ENCODE peak calls at places on chromosomes 7 and 10, in six cellular contexts. One of them, this sample, is unnamed.

GRCh38 chr10:75358835-75359421 is 42.6 kb downstream of the ZNF503 start:
- DNase-seq in epithelial cell of esophagus: peak
- DNase-seq in GM23338: no peak
- DNase-seq in bronchial epithelial cell: peak
- DNase-seq in body of pancreas: no peak
- DNase-seq in IMR-90: peak
- DNase-seq in this sample: peak

GRCh38 chr10:131154306-131155025 is 157.1 kb downstream of the TCERG1L start:
- DNase-seq in GM23338: no peak
- DNase-seq in bronchial epithelial cell: no peak
- DNase-seq in body of pancreas: no peak
- DNase-seq in IMR-90: no peak
- DNase-seq in epithelial cell of esophagus: no peak
- DNase-seq in this sample: no peak

GRCh38 chr7:156470399-156471320 is 169.9 kb upstream of the RNF32 start:
- DNase-seq in GM23338: peak
- DNase-seq in bronchial epithelial cell: no peak
- DNase-seq in epithelial cell of esophagus: no peak
- DNase-seq in IMR-90: no peak
- DNase-seq in body of pancreas: no peak
- DNase-seq in this sample: no peak

GRCh38 chr10:9302142-9302746 is 1247.8 kb downstream of the GATA3 start:
- DNase-seq in bronchial epithelial cell: peak
- DNase-seq in IMR-90: peak
- DNase-seq in body of pancreas: no peak
- DNase-seq in GM23338: peak
- DNase-seq in epithelial cell of esophagus: peak
- DNase-seq in this sample: peak

GRCh38 chr10:77223532-77224460 is 413.8 kb downstream of the KCNMA1 start:
- DNase-seq in bronchial epithelial cell: no peak
- DNase-seq in epithelial cell of esophagus: no peak
- DNase-seq in GM23338: no peak
- DNase-seq in IMR-90: no peak
- DNase-seq in body of pancreas: no peak
- DNase-seq in this sample: no peak

GRCh38 chr7:47371733-47372368 is 210.1 kb downstream of the TNS3 start:
- DNase-seq in GM23338: peak
- DNase-seq in bronchial epithelial cell: peak
- DNase-seq in body of pancreas: peak
- DNase-seq in IMR-90: peak
- DNase-seq in epithelial cell of esophagus: peak
- DNase-seq in this sample: no peak

GRCh38 chr10:110142965-110143364 is 64.4 kb upstream of the MXI1 start:
- DNase-seq in body of pancreas: peak
- DNase-seq in GM23338: no peak
- DNase-seq in epithelial cell of esophagus: no peak
- DNase-seq in IMR-90: no peak
- DNase-seq in bronchial epithelial cell: no peak
- DNase-seq in this sample: no peak

GRCh38 chr7:114922151-114922651 is 307 bp downstream of the MDFIC start:
- DNase-seq in bronchial epithelial cell: peak
- DNase-seq in epithelial cell of esophagus: peak
- DNase-seq in GM23338: peak
- DNase-seq in IMR-90: peak
- DNase-seq in body of pancreas: peak
- DNase-seq in this sample: no peak

GRCh38 chr10:60353519-60354258 is 36.0 kb downstream of the ANK3 start:
- DNase-seq in IMR-90: peak
- DNase-seq in GM23338: no peak
- DNase-seq in body of pancreas: no peak
- DNase-seq in epithelial cell of esophagus: no peak
- DNase-seq in bronchial epithelial cell: no peak
- DNase-seq in this sample: no peak

GRCh38 chr7:195830-196128 is 3.4 kb downstream of the FAM20C start:
- DNase-seq in bronchial epithelial cell: no peak
- DNase-seq in body of pancreas: no peak
- DNase-seq in IMR-90: no peak
- DNase-seq in GM23338: no peak
- DNase-seq in epithelial cell of esophagus: no peak
- DNase-seq in this sample: no peak

GRCh38 chr7:193538-194256 is 1.3 kb downstream of the FAM20C start:
- DNase-seq in bronchial epithelial cell: no peak
- DNase-seq in body of pancreas: no peak
- DNase-seq in epithelial cell of esophagus: peak
- DNase-seq in IMR-90: no peak
- DNase-seq in GM23338: peak
- DNase-seq in this sample: no peak

GRCh38 chr7:196283-196682 is 3.9 kb downstream of the FAM20C start:
- DNase-seq in epithelial cell of esophagus: no peak
- DNase-seq in GM23338: no peak
- DNase-seq in IMR-90: no peak
- DNase-seq in body of pancreas: no peak
- DNase-seq in bronchial epithelial cell: no peak
- DNase-seq in this sample: no peak

GRCh38 chr7:194257-194995 is 2.1 kb downstream of the FAM20C start:
- DNase-seq in epithelial cell of esophagus: peak
- DNase-seq in IMR-90: peak
- DNase-seq in body of pancreas: peak
- DNase-seq in GM23338: peak
- DNase-seq in bronchial epithelial cell: no peak
- DNase-seq in this sample: no peak

GRCh38 chr7:194996-195829 is 2.8 kb downstream of the FAM20C start:
- DNase-seq in body of pancreas: no peak
- DNase-seq in bronchial epithelial cell: no peak
- DNase-seq in GM23338: no peak
- DNase-seq in IMR-90: peak
- DNase-seq in epithelial cell of esophagus: no peak
- DNase-seq in this sample: no peak
- H3K4me3 ChIP-seq in body of pancreas: no peak
- H3K4me3 ChIP-seq in bronchial epithelial cell: no peak
- H3K4me3 ChIP-seq in GM23338: peak
- H3K4me3 ChIP-seq in IMR-90: peak
- H3K4me3 ChIP-seq in epithelial cell of esophagus: no peak
- H3K4me3 ChIP-seq in this sample: peak

GRCh38 chr7:602341-603141 is 82.9 kb upstream of the PDGFA start:
- DNase-seq in epithelial cell of esophagus: no peak
- DNase-seq in bronchial epithelial cell: no peak
- DNase-seq in IMR-90: no peak
- DNase-seq in body of pancreas: no peak
- DNase-seq in GM23338: peak
- DNase-seq in this sample: no peak
- H3K4me3 ChIP-seq in epithelial cell of esophagus: no peak
- H3K4me3 ChIP-seq in bronchial epithelial cell: no peak
- H3K4me3 ChIP-seq in IMR-90: no peak
- H3K4me3 ChIP-seq in body of pancreas: no peak
- H3K4me3 ChIP-seq in GM23338: no peak
- H3K4me3 ChIP-seq in this sample: no peak

DNA sequence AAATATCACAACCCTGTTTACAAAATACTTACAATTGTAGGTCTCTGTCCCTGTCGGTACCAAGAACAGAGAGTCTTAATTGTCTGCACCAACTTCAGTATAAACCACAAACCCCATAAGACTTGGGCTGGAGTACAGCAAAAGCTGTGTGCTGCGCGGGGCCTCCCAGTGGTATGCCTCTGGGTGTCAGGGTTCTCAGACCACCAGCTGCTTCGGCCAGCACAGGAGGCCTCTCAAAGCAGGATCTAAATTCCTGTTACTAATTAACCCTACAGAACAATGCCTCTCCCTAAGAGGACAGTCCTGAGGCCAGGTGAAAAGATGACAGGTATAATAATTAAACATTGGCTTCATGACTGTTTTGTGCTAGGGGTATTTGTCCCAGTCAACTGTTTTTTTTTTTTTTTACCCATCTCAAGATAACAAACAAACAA is 957 bp upstream of the SVIL start:
- DNase-seq in body of pancreas: no peak
- DNase-seq in bronchial epithelial cell: no peak
- DNase-seq in GM23338: peak
- DNase-seq in epithelial cell of esophagus: no peak
- DNase-seq in IMR-90: peak
- DNase-seq in this sample: no peak
- H3K4me3 ChIP-seq in body of pancreas: no peak
- H3K4me3 ChIP-seq in bronchial epithelial cell: no peak
- H3K4me3 ChIP-seq in GM23338: no peak
- H3K4me3 ChIP-seq in epithelial cell of esophagus: no peak
- H3K4me3 ChIP-seq in IMR-90: no peak
- H3K4me3 ChIP-seq in this sample: no peak

DNA sequence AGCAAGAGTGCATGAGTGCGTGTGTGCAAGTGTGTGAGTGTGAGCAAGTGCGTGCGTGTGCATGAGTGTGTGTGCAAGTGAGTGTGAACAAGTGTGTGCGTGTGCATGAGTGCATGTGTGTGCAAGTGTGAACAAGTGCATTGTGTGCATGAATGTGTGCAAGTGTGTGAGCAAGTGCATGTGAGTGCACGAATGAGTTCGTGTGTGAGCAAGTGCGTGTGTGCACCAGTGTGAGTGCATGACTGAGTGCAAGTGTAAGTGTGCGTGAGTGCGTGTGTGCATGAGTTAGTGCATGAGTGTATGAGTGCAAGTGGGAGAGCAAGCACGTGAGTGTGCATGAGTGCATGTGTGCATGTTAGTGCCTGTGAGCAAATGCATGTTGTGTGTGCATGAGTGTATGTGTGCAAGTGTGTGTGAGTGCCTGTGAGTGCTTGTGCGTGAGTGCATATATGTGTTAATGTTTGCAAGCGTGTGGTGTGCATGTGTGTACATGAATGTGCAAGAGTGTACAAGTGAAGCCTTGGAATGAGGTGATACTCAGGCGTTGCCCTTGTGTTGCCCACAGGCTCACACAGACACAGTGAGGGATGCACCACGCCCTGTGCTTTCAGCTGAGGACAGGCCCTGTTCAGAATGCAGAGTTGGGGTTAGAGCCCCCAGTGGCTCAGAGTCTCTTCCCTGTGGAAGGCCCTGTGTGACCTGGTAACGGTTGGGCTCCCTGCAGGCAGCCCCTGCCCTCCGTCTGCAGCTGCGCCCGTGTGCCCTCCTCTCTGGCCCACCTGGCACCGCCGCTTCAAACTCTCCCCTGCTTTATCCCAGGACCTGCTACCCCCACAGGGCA is 97.1 kb downstream of the NKX6-2 start:
- DNase-seq in bronchial epithelial cell: no peak
- DNase-seq in GM23338: no peak
- DNase-seq in IMR-90: no peak
- DNase-seq in body of pancreas: no peak
- DNase-seq in epithelial cell of esophagus: no peak
- DNase-seq in this sample: no peak
- H3K4me3 ChIP-seq in bronchial epithelial cell: no peak
- H3K4me3 ChIP-seq in GM23338: no peak
- H3K4me3 ChIP-seq in IMR-90: no peak
- H3K4me3 ChIP-seq in body of pancreas: no peak
- H3K4me3 ChIP-seq in epithelial cell of esophagus: no peak
- H3K4me3 ChIP-seq in this sample: no peak

GRCh38 chr10:111989136-111990050 is 194.2 kb downstream of the GPAM start:
- DNase-seq in epithelial cell of esophagus: no peak
- DNase-seq in bronchial epithelial cell: no peak
- DNase-seq in GM23338: no peak
- DNase-seq in body of pancreas: no peak
- DNase-seq in IMR-90: no peak
- DNase-seq in this sample: no peak
- H3K4me3 ChIP-seq in epithelial cell of esophagus: no peak
- H3K4me3 ChIP-seq in bronchial epithelial cell: no peak
- H3K4me3 ChIP-seq in GM23338: no peak
- H3K4me3 ChIP-seq in body of pancreas: no peak
- H3K4me3 ChIP-seq in IMR-90: no peak
- H3K4me3 ChIP-seq in this sample: no peak

DNA sequence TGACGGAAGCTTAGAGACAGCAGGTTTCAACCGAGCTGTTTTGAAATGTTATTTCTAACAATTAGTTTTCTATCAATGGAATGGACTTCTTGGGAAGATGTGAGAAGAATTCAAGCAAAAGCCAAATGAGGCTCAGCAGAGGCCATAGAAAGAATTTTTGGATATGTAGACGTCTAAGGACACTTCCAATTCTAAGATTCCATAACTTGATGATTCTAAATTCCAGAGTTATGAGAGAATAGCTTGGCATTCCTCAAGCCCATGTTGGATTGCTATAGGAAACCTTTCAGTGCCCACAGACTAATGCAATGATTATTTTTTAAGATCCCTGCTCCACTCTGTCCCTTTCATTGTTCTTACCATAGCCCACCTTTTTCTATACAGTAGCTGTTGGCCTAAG is 77.2 kb upstream of the PALS2 start:
- DNase-seq in bronchial epithelial cell: no peak
- DNase-seq in GM23338: no peak
- DNase-seq in IMR-90: no peak
- DNase-seq in epithelial cell of esophagus: no peak
- DNase-seq in body of pancreas: no peak
- DNase-seq in this sample: no peak
- H3K4me3 ChIP-seq in bronchial epithelial cell: no peak
- H3K4me3 ChIP-seq in GM23338: no peak
- H3K4me3 ChIP-seq in IMR-90: no peak
- H3K4me3 ChIP-seq in epithelial cell of esophagus: no peak
- H3K4me3 ChIP-seq in body of pancreas: no peak
- H3K4me3 ChIP-seq in this sample: no peak

GRCh38 chr7:24833548-24833947 is 76.3 kb upstream of the GSDME start:
- DNase-seq in body of pancreas: no peak
- DNase-seq in bronchial epithelial cell: no peak
- DNase-seq in epithelial cell of esophagus: no peak
- DNase-seq in GM23338: no peak
- DNase-seq in IMR-90: no peak
- DNase-seq in this sample: no peak

GRCh38 chr7:24840543-24840942 is 83.3 kb upstream of the GSDME start:
- DNase-seq in GM23338: no peak
- DNase-seq in epithelial cell of esophagus: no peak
- DNase-seq in body of pancreas: no peak
- DNase-seq in bronchial epithelial cell: no peak
- DNase-seq in IMR-90: peak
- DNase-seq in this sample: no peak

GRCh38 chr7:24834150-24834798 is 77.0 kb upstream of the GSDME start:
- DNase-seq in body of pancreas: no peak
- DNase-seq in IMR-90: no peak
- DNase-seq in bronchial epithelial cell: no peak
- DNase-seq in GM23338: peak
- DNase-seq in epithelial cell of esophagus: no peak
- DNase-seq in this sample: no peak

GRCh38 chr7:24835643-24836042 is 78.4 kb upstream of the GSDME start:
- DNase-seq in GM23338: no peak
- DNase-seq in epithelial cell of esophagus: no peak
- DNase-seq in body of pancreas: no peak
- DNase-seq in bronchial epithelial cell: no peak
- DNase-seq in IMR-90: no peak
- DNase-seq in this sample: no peak

GRCh38 chr7:24836084-24836483 is 78.8 kb upstream of the GSDME start:
- DNase-seq in bronchial epithelial cell: no peak
- DNase-seq in body of pancreas: no peak
- DNase-seq in GM23338: no peak
- DNase-seq in IMR-90: no peak
- DNase-seq in epithelial cell of esophagus: no peak
- DNase-seq in this sample: no peak
- H3K4me3 ChIP-seq in bronchial epithelial cell: no peak
- H3K4me3 ChIP-seq in body of pancreas: no peak
- H3K4me3 ChIP-seq in GM23338: no peak
- H3K4me3 ChIP-seq in IMR-90: no peak
- H3K4me3 ChIP-seq in epithelial cell of esophagus: no peak
- H3K4me3 ChIP-seq in this sample: no peak

GRCh38 chr7:132164558-132165130 is 411.6 kb downstream of the PLXNA4 start:
- DNase-seq in GM23338: no peak
- DNase-seq in epithelial cell of esophagus: no peak
- DNase-seq in bronchial epithelial cell: no peak
- DNase-seq in IMR-90: no peak
- DNase-seq in body of pancreas: no peak
- DNase-seq in this sample: no peak
- H3K4me3 ChIP-seq in GM23338: no peak
- H3K4me3 ChIP-seq in epithelial cell of esophagus: no peak
- H3K4me3 ChIP-seq in bronchial epithelial cell: no peak
- H3K4me3 ChIP-seq in IMR-90: no peak
- H3K4me3 ChIP-seq in body of pancreas: no peak
- H3K4me3 ChIP-seq in this sample: no peak